ENCODE peak calls at places on chromosomes 1 and 21, in nine cellular contexts. J is RWPE1, D is astrocyte, Y is GM20000, U is neural crest cell, Q is progenitor cell of endocrine pancreas, Z is IMR-90, T is GM10248, L is neural progenitor cell. O is an unnamed sample.

GRCh38 chr1:43491056-43491455 is 37.3 kb upstream of the HYI start:
- DNase-seq in J (no peak), D (no peak), Y (no peak), U (no peak), Q (no peak), Z (no peak), T (no peak), L (no peak), O (no peak)

GRCh38 chr1:48916121-48917069 is 139.7 kb upstream of the BEND5 start:
- DNase-seq in J (peak; percentile 21), D (peak; percentile 65), Y (no peak), U (no peak), Q (no peak), Z (peak; percentile 2), T (no peak), L (peak; percentile 69), O (no peak)

GRCh38 chr21:24023936-24024335 is 1583.3 kb downstream of the MRPL39 start:
- DNase-seq in J (no peak), D (no peak), Y (no peak), U (no peak), Q (no peak), Z (no peak), T (no peak), L (no peak), O (no peak)

GRCh38 chr1:232300461-232300860 is 329.5 kb downstream of the SIPA1L2 start:
- DNase-seq in J (no peak), D (no peak), Y (no peak), U (no peak), Q (no peak), Z (no peak), T (no peak), L (no peak), O (no peak)

GRCh38 chr1:31362032-31362431 is 10.8 kb downstream of the FABP3 start:
- DNase-seq in J (no peak), D (no peak), Y (no peak), U (no peak), Q (no peak), Z (no peak), T (no peak), L (no peak), O (no peak)

GRCh38 chr1:4794020-4794780 is 139.8 kb downstream of the AJAP1 start:
- DNase-seq in J (no peak), D (no peak), Y (no peak), U (no peak), Q (no peak), Z (no peak), T (no peak), L (no peak), O (no peak)

GRCh38 chr21:42105476-42105875 is 34.4 kb downstream of the UMODL1 start:
- DNase-seq in J (no peak), D (no peak), Y (no peak), U (no peak), Q (no peak), Z (no peak), T (no peak), L (no peak), O (no peak)

GRCh38 chr21:41359289-41359688 is 2.5 kb upstream of the MX2 start:
- DNase-seq in J (no peak), D (no peak), Y (no peak), U (peak; percentile 21), Q (no peak), Z (no peak), T (no peak), L (peak; percentile 20), O (no peak)

GRCh38 chr1:69139007-69139406 is 428.7 kb upstream of the LRRC7 start:
- DNase-seq in J (no peak), D (no peak), Y (no peak), U (no peak), Q (no peak), Z (no peak), T (no peak), L (no peak), O (no peak)

GRCh38 chr1:159535907-159536306 is at the start of gene OR10J5:
- DNase-seq in J (no peak), D (no peak), Y (no peak), U (no peak), Q (no peak), Z (no peak), T (no peak), L (no peak), O (no peak)
- TF ChIP-seq CTCF in J (no peak), D (no peak), Y (no peak), U (no peak), Q (no peak), Z (no peak), T (no peak), L (no peak), O (no peak)

GRCh38 chr1:245209658-245210415 is 55.1 kb downstream of the KIF26B start:
- DNase-seq in J (no peak), D (no peak), Y (no peak), U (no peak), Q (no peak), Z (no peak), T (no peak), L (no peak), O (no peak)

GRCh38 chr1:245205396-245205795 is 50.6 kb downstream of the KIF26B start:
- DNase-seq in J (no peak), D (peak; percentile 28), Y (no peak), U (no peak), Q (no peak), Z (no peak), T (no peak), L (no peak), O (no peak)

GRCh38 chr1:245207801-245208200 is 53.0 kb downstream of the KIF26B start:
- DNase-seq in J (no peak), D (no peak), Y (no peak), U (no peak), Q (no peak), Z (no peak), T (no peak), L (no peak), O (no peak)

GRCh38 chr1:245207056-245207638 is 52.4 kb downstream of the KIF26B start:
- DNase-seq in J (no peak), D (peak; percentile 20), Y (no peak), U (no peak), Q (no peak), Z (no peak), T (no peak), L (no peak), O (no peak)

GRCh38 chr1:245205864-245206263 is 51.1 kb downstream of the KIF26B start:
- DNase-seq in J (no peak), D (no peak), Y (no peak), U (no peak), Q (no peak), Z (no peak), T (no peak), L (no peak), O (no peak)
- TF ChIP-seq CTCF in J (no peak), D (no peak), Y (no peak), U (no peak), Q (no peak), Z (no peak), T (no peak), L (no peak), O (no peak)

GRCh38 chr21:38905328-38905727 is 99.6 kb downstream of the ETS2 start:
- DNase-seq in J (no peak), D (no peak), Y (no peak), U (no peak), Q (no peak), Z (no peak), T (no peak), L (no peak), O (no peak)
- TF ChIP-seq CTCF in J (no peak), D (no peak), Y (no peak), U (no peak), Q (no peak), Z (no peak), T (no peak), L (no peak), O (no peak)

GRCh38 chr1:113219377-113219776 is 146.4 kb downstream of the LRIG2 start:
- DNase-seq in J (no peak), D (no peak), Y (no peak), U (no peak), Q (no peak), Z (no peak), T (no peak), L (peak; percentile 35), O (no peak)
- TF ChIP-seq CTCF in J (no peak), D (no peak), Y (no peak), U (peak; percentile 24), Q (peak; percentile 30), Z (peak; percentile 1), T (no peak), L (peak; percentile 48), O (peak; percentile 43)

DNA sequence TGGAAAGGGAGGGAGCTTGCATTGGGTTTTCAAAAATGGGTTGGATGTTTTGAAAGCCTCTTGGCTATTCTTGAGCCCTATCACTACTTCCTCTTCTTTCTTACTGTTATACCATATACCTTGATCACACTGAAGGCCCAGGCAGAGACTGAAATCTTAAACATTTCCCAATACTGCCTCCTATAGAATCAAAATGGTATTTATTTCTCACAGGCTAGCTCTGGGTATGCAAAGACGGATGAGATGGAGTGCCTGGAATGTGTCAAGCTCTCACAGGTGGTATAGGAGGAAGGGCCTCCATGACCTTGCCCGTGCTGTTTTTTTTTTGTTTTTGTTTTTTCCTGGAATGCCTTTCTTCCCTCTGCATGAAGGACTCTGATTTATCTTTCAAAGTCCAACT is 268.4 kb upstream of the USP24 start:
- DNase-seq in J (no peak), D (no peak), Y (no peak), U (no peak), Q (no peak), Z (no peak), T (no peak), L (no peak), O (no peak)
- TF ChIP-seq CTCF in J (no peak), D (no peak), Y (no peak), U (no peak), Q (no peak), Z (no peak), T (no peak), L (peak; percentile 47), O (no peak)

DNA sequence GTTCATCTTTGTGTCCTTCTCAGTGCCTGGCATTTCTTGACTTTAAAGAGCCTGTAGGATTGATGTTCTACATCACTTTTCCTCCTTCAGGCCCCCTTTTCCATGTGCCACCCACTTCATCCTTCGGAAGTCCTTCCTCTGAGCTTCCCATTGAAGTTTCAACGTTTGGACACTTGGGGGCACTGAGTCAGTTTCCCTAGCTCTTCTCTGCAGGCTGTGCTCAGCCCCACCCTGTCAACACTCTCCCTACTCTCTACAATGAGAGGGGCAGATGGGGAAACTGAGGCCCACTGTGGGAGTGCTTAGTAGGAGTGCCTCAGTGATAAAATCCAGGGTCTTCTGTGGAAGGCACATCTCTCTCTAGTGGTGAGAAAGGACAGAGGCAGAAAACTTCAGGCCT is 11.9 kb downstream of the KCNJ10 start:
- DNase-seq in J (no peak), D (no peak), Y (no peak), U (no peak), Q (no peak), Z (no peak), T (no peak), L (no peak), O (no peak)
- TF ChIP-seq CTCF in J (no peak), D (peak; percentile 18), Y (no peak), U (peak; percentile 23), Q (no peak), Z (no peak), T (peak; percentile 18), L (peak; percentile 43), O (peak; percentile 63)

O was measured in HFFc6.